ENCODE peak calls at places on chromosomes 3 and 15, in ten cellular contexts. N is mucosa of descending colon, R is hepatocyte, E is aorta, I is esophagus muscularis mucosa, G is suprapubic skin, Q is sigmoid colon, B is Peyer's patch, O is heart left ventricle, Y is HepG2. L is an unnamed sample. For H3K4me1, the result is how much of the 10 kb centered on the place peaks cover.

GRCh38 chr3:107710851-107711250 is 188.1 kb downstream of the BBX start:
- DNase-seq in N (no peak), R (peak), E (peak), I (no peak), G (no peak), Q (peak), B (no peak), O (peak), Y (no peak), L (no peak)

GRCh38 chr3:123881771-123882170 is 2.4 kb downstream of the MYLK start:
- DNase-seq in N (no peak), R (no peak), E (no peak), I (no peak), G (no peak), Q (no peak), B (no peak), O (no peak), Y (no peak), L (no peak)

GRCh38 chr15:40440300-40441011 is at the start of gene BAHD1:
- DNase-seq in N (peak), R (peak), E (peak), I (peak), G (peak), Q (peak), B (peak), O (peak), Y (peak), L (peak)

GRCh38 chr15:78640527-78640839 is 527 bp downstream of the CHRNB4 start:
- DNase-seq in N (no peak), R (no peak), E (no peak), I (no peak), G (no peak), Q (no peak), B (no peak), O (no peak), Y (no peak), L (peak)

GRCh38 chr3:34009480-34009844 is 211.0 kb downstream of the PDCD6IP start:
- DNase-seq in N (no peak), R (peak), E (no peak), I (peak), G (no peak), Q (no peak), B (no peak), O (no peak), Y (no peak), L (no peak)

GRCh38 chr3:53254810-53255359 is 937 bp downstream of the TKT start:
- DNase-seq in N (peak), R (peak), E (peak), I (no peak), G (no peak), Q (peak), B (peak), O (peak), Y (no peak), L (peak)

GRCh38 chr3:17707813-17708543 is 34.5 kb downstream of the TBC1D5 start:
- DNase-seq in N (no peak), R (no peak), E (no peak), I (no peak), G (no peak), Q (no peak), B (no peak), O (no peak), Y (no peak), L (no peak)

GRCh38 chr15:76200641-76201105 is 110.6 kb downstream of the ETFA start:
- DNase-seq in N (no peak), R (no peak), E (no peak), I (no peak), G (peak), Q (peak), B (no peak), O (no peak), Y (no peak), L (peak)

GRCh38 chr3:188299068-188299467 is 145.1 kb downstream of the LPP start:
- DNase-seq in N (no peak), R (no peak), E (no peak), I (no peak), G (no peak), Q (no peak), B (no peak), O (no peak), Y (no peak), L (no peak)

GRCh38 chr3:59766165-59766872 is 716.5 kb upstream of the CFAP20DC start:
- DNase-seq in N (no peak), R (peak), E (no peak), I (no peak), G (no peak), Q (no peak), B (no peak), O (no peak), Y (no peak), L (no peak)

GRCh38 chr3:138241061-138241460 is 54.0 kb downstream of the ARMC8 start:
- DNase-seq in N (no peak), R (no peak), E (no peak), I (no peak), G (no peak), Q (no peak), B (no peak), O (no peak), Y (no peak), L (no peak)

GRCh38 chr3:128447561-128448013 is 19.1 kb downstream of the DNAJB8 start:
- DNase-seq in N (peak), R (no peak), E (no peak), I (no peak), G (no peak), Q (no peak), B (no peak), O (no peak), Y (no peak), L (no peak)

GRCh38 chr3:50177346-50177745 is 14.1 kb upstream of the GNAT1 start:
- DNase-seq in N (no peak), R (no peak), E (no peak), I (no peak), G (no peak), Q (no peak), B (no peak), O (no peak), Y (no peak), L (no peak)

GRCh38 chr3:68249265-68249664 is 594.9 kb upstream of the SUCLG2 start:
- DNase-seq in N (no peak), R (no peak), E (no peak), I (no peak), G (no peak), Q (no peak), B (no peak), O (no peak), Y (no peak), L (no peak)

GRCh38 chr3:123046262-123046873 is 18.8 kb upstream of the SEMA5B start:
- DNase-seq in N (no peak), R (no peak), E (no peak), I (no peak), G (no peak), Q (no peak), B (no peak), O (no peak), Y (no peak), L (no peak)

GRCh38 chr3:17639765-17640164 is 102.7 kb downstream of the TBC1D5 start:
- DNase-seq in N (no peak), R (peak), E (no peak), I (no peak), G (no peak), Q (no peak), B (no peak), O (no peak), Y (peak), L (no peak)

GRCh38 chr15:93451822-93452221 is 362.8 kb upstream of the RGMA start:
- DNase-seq in N (no peak), R (no peak), E (no peak), I (no peak), G (no peak), Q (no peak), B (no peak), O (no peak), Y (no peak), L (no peak)

GRCh38 chr3:13628432-13628831 is 79.5 kb downstream of the FBLN2 start:
- DNase-seq in N (no peak), R (no peak), E (no peak), I (no peak), G (no peak), Q (no peak), B (no peak), O (no peak), Y (no peak), L (no peak)

GRCh38 chr3:105867690-105868449 is 942 bp downstream of the CBLB start:
- DNase-seq in N (no peak), R (no peak), E (no peak), I (no peak), G (no peak), Q (no peak), B (peak), O (no peak), Y (no peak), L (no peak)

GRCh38 chr15:43948691-43949325 is 122.0 kb downstream of the WDR76 start:
- DNase-seq in N (no peak), R (no peak), E (no peak), I (peak), G (no peak), Q (no peak), B (no peak), O (no peak), Y (no peak), L (no peak)

GRCh38 chr3:134346744-134347143 is 27.5 kb downstream of the AMOTL2 start:
- DNase-seq in N (no peak), R (no peak), E (no peak), I (no peak), G (no peak), Q (no peak), B (no peak), O (no peak), Y (no peak), L (no peak)

GRCh38 chr3:45011756-45012441 is 14.2 kb upstream of the CLEC3B start:
- DNase-seq in N (peak), R (peak), E (peak), I (no peak), G (no peak), Q (peak), B (no peak), O (peak), Y (no peak), L (no peak)

GRCh38 chr15:57969355-57969754 is 96.2 kb downstream of the ALDH1A2 start:
- DNase-seq in N (no peak), R (no peak), E (no peak), I (no peak), G (no peak), Q (no peak), B (no peak), O (no peak), Y (no peak), L (no peak)

GRCh38 chr3:169228522-169228921 is 435.0 kb downstream of the MECOM start:
- DNase-seq in N (no peak), R (no peak), E (no peak), I (no peak), G (no peak), Q (no peak), B (no peak), O (no peak), Y (no peak), L (no peak)

GRCh38 chr3:189316296-189317019 is 144.7 kb downstream of the TPRG1 start:
- DNase-seq in N (no peak), R (peak), E (no peak), I (no peak), G (no peak), Q (no peak), B (no peak), O (no peak), Y (peak), L (no peak)

GRCh38 chr3:196554205-196554604 is 14.1 kb downstream of the WDR53 start:
- DNase-seq in N (no peak), R (no peak), E (no peak), I (no peak), G (no peak), Q (no peak), B (no peak), O (no peak), Y (no peak), L (no peak)

GRCh38 chr3:152707314-152707713 is 127.6 kb upstream of the P2RY1 start:
- DNase-seq in N (no peak), R (no peak), E (no peak), I (no peak), G (no peak), Q (no peak), B (no peak), O (no peak), Y (no peak), L (no peak)

GRCh38 chr3:88767746-88768145 is 339.7 kb upstream of the EPHA3 start:
- DNase-seq in N (no peak), R (no peak), E (no peak), I (no peak), G (no peak), Q (no peak), B (no peak), O (no peak), Y (no peak), L (no peak)

GRCh38 chr3:134896696-134897095 is 101.6 kb downstream of the EPHB1 start:
- DNase-seq in N (no peak), R (no peak), E (no peak), I (no peak), G (peak), Q (no peak), B (no peak), O (no peak), Y (no peak), L (no peak)

GRCh38 chr15:42059661-42060476 is 34.5 kb downstream of the PLA2G4D start:
- DNase-seq in N (no peak), R (peak), E (no peak), I (no peak), G (no peak), Q (no peak), B (peak), O (no peak), Y (peak), L (no peak)

GRCh38 chr3:42701371-42702065 is 1.1 kb downstream of the HHATL start:
- DNase-seq in N (no peak), R (peak), E (peak), I (no peak), G (peak), Q (no peak), B (no peak), O (peak), Y (peak), L (peak)

GRCh38 chr3:128488995-128489859 is 3.8 kb downstream of the GATA2 start:
- DNase-seq in N (no peak), R (peak), E (no peak), I (no peak), G (peak), Q (peak), B (no peak), O (peak), Y (peak), L (no peak)

GRCh38 chr3:108495717-108496116 is 14.7 kb downstream of the MYH15 start:
- DNase-seq in N (no peak), R (no peak), E (no peak), I (no peak), G (no peak), Q (no peak), B (no peak), O (no peak), Y (no peak), L (no peak)

GRCh38 chr3:10188798-10189556 is 24.3 kb downstream of the IRAK2 start:
- DNase-seq in N (no peak), R (no peak), E (no peak), I (no peak), G (no peak), Q (no peak), B (no peak), O (no peak), Y (no peak), L (no peak)
- H3K4me1 ChIP-seq in N (under half), R (under half), E (under half), I (half or more), G (half or more), Q (half or more), B (under half), O (half or more), Y (under half), L (half or more)

GRCh38 chr3:156626104-156626503 is 48.3 kb upstream of the TIPARP start:
- DNase-seq in N (no peak), R (peak), E (no peak), I (no peak), G (no peak), Q (no peak), B (no peak), O (no peak), Y (no peak), L (peak)

GRCh38 chr3:156630081-156630772 is 44.2 kb upstream of the TIPARP start:
- DNase-seq in N (no peak), R (no peak), E (no peak), I (no peak), G (no peak), Q (no peak), B (no peak), O (no peak), Y (no peak), L (no peak)

GRCh38 chr3:156630773-156631093 is 43.7 kb upstream of the TIPARP start:
- DNase-seq in N (no peak), R (no peak), E (no peak), I (no peak), G (no peak), Q (no peak), B (no peak), O (no peak), Y (no peak), L (no peak)

GRCh38 chr3:156628836-156629618 is 45.4 kb upstream of the TIPARP start:
- DNase-seq in N (no peak), R (no peak), E (no peak), I (no peak), G (no peak), Q (no peak), B (no peak), O (no peak), Y (no peak), L (no peak)

GRCh38 chr3:156628095-156628690 is 46.2 kb upstream of the TIPARP start:
- DNase-seq in N (no peak), R (no peak), E (no peak), I (no peak), G (no peak), Q (no peak), B (no peak), O (no peak), Y (peak), L (no peak)
- H3K4me1 ChIP-seq in N (under half), R (under half), E (under half), I (under half), G (under half), Q (under half), B (under half), O (under half), Y (under half), L (under half)

GRCh38 chr3:185715091-185715490 is 109.8 kb downstream of the IGF2BP2 start:
- DNase-seq in N (no peak), R (peak), E (no peak), I (no peak), G (no peak), Q (no peak), B (no peak), O (no peak), Y (no peak), L (no peak)

GRCh38 chr3:185711255-185711870 is 113.5 kb downstream of the IGF2BP2 start:
- DNase-seq in N (no peak), R (no peak), E (no peak), I (no peak), G (no peak), Q (no peak), B (no peak), O (no peak), Y (no peak), L (no peak)

GRCh38 chr3:185712337-185712736 is 112.5 kb downstream of the IGF2BP2 start:
- DNase-seq in N (no peak), R (no peak), E (no peak), I (no peak), G (no peak), Q (no peak), B (no peak), O (no peak), Y (no peak), L (no peak)

GRCh38 chr3:185714085-185714484 is 110.8 kb downstream of the IGF2BP2 start:
- DNase-seq in N (no peak), R (no peak), E (no peak), I (no peak), G (no peak), Q (no peak), B (no peak), O (no peak), Y (no peak), L (no peak)

DNA sequence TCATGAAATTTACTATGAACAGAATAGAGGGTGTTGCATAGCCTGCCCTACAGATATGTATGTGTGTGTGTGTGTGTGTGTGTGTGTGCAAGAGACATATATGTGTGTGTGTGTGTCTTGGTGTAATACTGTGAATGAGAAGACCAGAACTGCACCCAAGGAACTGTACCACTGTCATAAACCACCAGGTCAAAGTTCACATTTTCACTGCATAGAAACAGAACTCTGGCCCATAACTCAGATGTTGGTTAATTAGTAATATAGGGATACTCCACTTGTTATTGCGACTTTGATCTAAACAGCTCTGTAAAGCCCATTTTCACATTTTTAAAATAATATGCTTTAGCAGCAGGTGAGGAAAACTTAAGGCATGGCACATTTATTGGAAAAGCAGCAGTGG is 111.8 kb downstream of the IGF2BP2 start:
- DNase-seq in N (no peak), R (peak), E (no peak), I (no peak), G (no peak), Q (no peak), B (no peak), O (no peak), Y (peak), L (no peak)
- H3K4me1 ChIP-seq in N (under half), R (half or more), E (under half), I (under half), G (under half), Q (under half), B (under half), O (under half), Y (half or more), L (half or more)

GRCh38 chr15:69321041-69321554 is 22.4 kb downstream of the PAQR5 start:
- DNase-seq in N (no peak), R (no peak), E (no peak), I (no peak), G (no peak), Q (no peak), B (no peak), O (no peak), Y (no peak), L (no peak)

GRCh38 chr15:69316281-69316680 is 17.6 kb downstream of the PAQR5 start:
- DNase-seq in N (no peak), R (no peak), E (no peak), I (no peak), G (no peak), Q (no peak), B (no peak), O (no peak), Y (no peak), L (peak)

GRCh38 chr15:69317392-69317841 is 18.7 kb downstream of the PAQR5 start:
- DNase-seq in N (no peak), R (peak), E (no peak), I (no peak), G (no peak), Q (no peak), B (no peak), O (no peak), Y (no peak), L (peak)

GRCh38 chr15:69318033-69318432 is 19.3 kb downstream of the PAQR5 start:
- DNase-seq in N (no peak), R (no peak), E (no peak), I (no peak), G (no peak), Q (no peak), B (no peak), O (no peak), Y (no peak), L (no peak)

GRCh38 chr15:69319384-69320375 is 21.0 kb downstream of the PAQR5 start:
- DNase-seq in N (no peak), R (no peak), E (no peak), I (no peak), G (no peak), Q (no peak), B (no peak), O (no peak), Y (no peak), L (no peak)
- H3K4me1 ChIP-seq in N (half or more), R (under half), E (under half), I (under half), G (under half), Q (under half), B (under half), O (under half), Y (under half), L (under half)

GRCh38 chr15:65369148-65369547 is 8.7 kb downstream of the IGDCC3 start:
- DNase-seq in N (no peak), R (no peak), E (no peak), I (no peak), G (no peak), Q (no peak), B (no peak), O (no peak), Y (no peak), L (peak)
- H3K4me1 ChIP-seq in N (under half), R (under half), E (under half), I (under half), G (under half), Q (under half), B (under half), O (under half), Y (half or more), L (under half)

GRCh38 chr15:25455244-25455643 is 16.4 kb upstream of the UBE3A start:
- DNase-seq in N (no peak), R (no peak), E (no peak), I (no peak), G (no peak), Q (no peak), B (no peak), O (no peak), Y (no peak), L (no peak)

GRCh38 chr15:25456196-25456595 is 17.4 kb upstream of the UBE3A start:
- DNase-seq in N (no peak), R (no peak), E (no peak), I (no peak), G (no peak), Q (no peak), B (no peak), O (no peak), Y (no peak), L (no peak)

GRCh38 chr15:25450163-25450562 is 11.3 kb upstream of the UBE3A start:
- DNase-seq in N (no peak), R (no peak), E (no peak), I (no peak), G (no peak), Q (no peak), B (no peak), O (no peak), Y (no peak), L (no peak)

GRCh38 chr15:25451501-25451900 is 12.7 kb upstream of the UBE3A start:
- DNase-seq in N (no peak), R (no peak), E (no peak), I (no peak), G (no peak), Q (no peak), B (no peak), O (no peak), Y (no peak), L (no peak)
- H3K4me1 ChIP-seq in N (under half), R (under half), E (under half), I (under half), G (under half), Q (under half), B (under half), O (under half), Y (under half), L (under half)

GRCh38 chr15:68207176-68207935 is 2.2 kb upstream of the CALML4 start:
- DNase-seq in N (no peak), R (peak), E (peak), I (no peak), G (peak), Q (peak), B (no peak), O (no peak), Y (no peak), L (peak)
- H3K4me1 ChIP-seq in N (under half), R (under half), E (under half), I (half or more), G (under half), Q (under half), B (under half), O (half or more), Y (under half), L (under half)

L was measured in RWPE2.